ENCODE peak calls at places on chromosomes 6 and 20, in six cellular contexts. I, X, W, T, V and E are unnamed samples.

GRCh38 chr6:152232494-152233151 is 404.5 kb downstream of the SYNE1 start:
- DNase-seq in I (no peak), V (peak), W (peak), T (no peak), X (no peak), E (peak)

GRCh38 chr20:15091417-15092017 is 754.1 kb upstream of the FLRT3 start:
- DNase-seq in V (no peak), X (no peak), T (no peak), W (no peak), I (no peak), E (no peak)

GRCh38 chr20:35854697-35855434 is 83.1 kb downstream of the PHF20 start:
- DNase-seq in X (no peak), T (no peak), W (no peak), V (no peak), I (no peak), E (peak)

GRCh38 chr6:130520235-130520634 is 154.4 kb downstream of the TMEM200A start:
- DNase-seq in W (peak), X (no peak), I (no peak), T (no peak), V (no peak), E (no peak)

GRCh38 chr6:160978141-160978926 is 13.2 kb upstream of the MAP3K4 start:
- DNase-seq in X (no peak), I (no peak), W (peak), V (no peak), T (no peak), E (peak)

GRCh38 chr6:125169058-125169457 is 15.5 kb downstream of the TPD52L1 start:
- DNase-seq in V (no peak), T (peak), I (no peak), W (peak), X (no peak), E (peak)

GRCh38 chr20:35674921-35675320 is 10.2 kb upstream of the CPNE1 start:
- DNase-seq in X (no peak), T (no peak), V (no peak), I (no peak), W (no peak), E (no peak)

GRCh38 chr20:35298264-35298663 is 6.0 kb upstream of the FAM83C start:
- DNase-seq in I (no peak), V (no peak), X (no peak), T (no peak), W (no peak), E (no peak)

GRCh38 chr20:62771396-62772102 is 24.7 kb upstream of the MRGBP start:
- DNase-seq in W (no peak), X (no peak), V (no peak), I (no peak), T (no peak), E (no peak)

GRCh38 chr6:16669227-16669626 is 92.0 kb downstream of the ATXN1 start:
- DNase-seq in I (no peak), T (no peak), X (peak), V (no peak), W (no peak), E (peak)

GRCh38 chr6:1987640-1988039 is 257.8 kb downstream of the GMDS start:
- DNase-seq in I (no peak), V (no peak), T (no peak), W (peak), X (no peak), E (peak)

GRCh38 chr6:136788069-136788902 is 4.0 kb downstream of the MAP3K5 start:
- DNase-seq in X (peak), V (no peak), T (no peak), W (peak), I (no peak), E (peak)
- H3K4me3 ChIP-seq in X (peak), V (no peak), T (peak), W (peak), I (peak), E (no peak)

DNA sequence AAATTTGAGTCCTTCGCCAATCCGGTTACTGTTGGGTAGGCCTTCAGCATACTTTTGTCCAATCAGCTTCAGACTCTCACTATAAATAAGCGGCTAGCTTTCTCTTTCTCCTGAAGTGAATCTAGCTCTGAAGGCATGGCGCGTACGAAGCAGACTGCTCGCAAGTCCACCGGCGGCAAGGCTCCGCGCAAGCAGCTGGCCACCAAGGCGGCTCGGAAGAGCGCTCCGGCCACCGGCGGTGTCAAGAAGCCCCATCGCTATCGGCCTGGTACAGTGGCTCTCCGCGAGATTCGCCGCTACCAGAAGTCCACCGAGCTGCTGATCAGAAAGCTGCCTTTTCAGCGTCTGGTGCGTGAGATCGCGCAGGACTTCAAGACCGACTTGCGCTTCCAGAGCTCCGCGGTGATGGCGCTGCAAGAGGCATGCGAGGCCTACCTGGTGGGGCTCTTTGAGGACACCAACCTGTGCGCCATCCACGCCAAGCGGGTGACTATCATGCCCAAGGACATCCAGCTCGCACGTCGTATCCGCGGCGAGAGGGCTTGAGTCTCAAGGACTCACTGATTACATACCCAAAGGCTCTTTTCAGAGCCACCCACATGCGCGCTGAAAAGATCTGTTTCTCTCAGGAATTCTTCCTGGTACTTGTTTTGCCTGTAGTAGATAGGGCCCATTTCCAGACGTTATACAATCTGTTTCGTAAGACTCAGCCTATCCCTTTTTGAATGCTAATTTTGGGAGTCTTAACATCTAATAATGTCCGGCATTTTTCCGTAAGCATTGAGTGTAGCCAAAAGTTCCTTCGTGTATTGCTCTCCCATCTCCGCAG is 102.0 kb downstream of the OR2B2 start:
- DNase-seq in W (peak), T (peak), V (peak), I (peak), X (peak), E (peak)
- TF ChIP-seq CTCF in W (no peak), T (peak), V (no peak), I (no peak), X (no peak), E (no peak)

DNA sequence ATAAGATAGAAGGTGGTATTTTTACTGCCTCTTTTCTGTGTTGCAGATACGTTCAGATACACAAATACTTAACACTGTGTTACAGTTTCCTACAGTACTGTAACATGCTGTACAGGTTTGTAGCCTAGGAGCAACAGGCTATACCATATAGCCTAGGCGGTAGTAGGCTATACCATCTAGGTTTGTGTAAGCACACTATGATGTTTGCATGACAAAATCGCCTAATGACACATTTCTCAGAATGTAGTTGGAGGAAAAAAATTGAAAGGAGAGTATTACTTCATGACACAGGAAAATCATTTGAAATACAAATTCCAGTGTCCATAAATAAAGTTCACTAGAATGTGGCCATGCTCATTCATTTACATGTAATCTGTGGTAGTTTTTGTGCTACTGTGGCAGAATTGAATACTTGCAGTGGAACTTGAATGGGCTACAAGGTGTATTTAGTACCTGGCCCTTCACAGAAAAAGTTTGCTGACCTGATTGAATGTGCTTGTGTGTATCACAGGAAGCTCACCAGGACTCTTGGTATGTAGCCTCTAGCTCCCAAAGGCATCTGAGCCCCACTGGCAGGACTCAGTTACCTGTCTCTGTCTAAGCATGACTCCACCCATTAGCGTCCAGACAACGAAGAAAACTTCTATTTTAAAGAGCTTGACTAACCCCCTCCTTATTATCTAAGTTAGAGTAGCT is 18.8 kb downstream of the TOP1 start:
- DNase-seq in X (no peak), T (no peak), I (no peak), V (no peak), W (no peak), E (no peak)
- H3K4me3 ChIP-seq in X (peak), T (no peak), I (peak), V (peak), W (peak), E (no peak)

GRCh38 chr6:5078121-5078695 is 6.9 kb upstream of the PPP1R3G start:
- DNase-seq in W (no peak), T (no peak), V (no peak), I (no peak), X (no peak), E (peak)
- TF ChIP-seq CTCF in W (peak), T (no peak), V (peak), I (no peak), X (no peak), E (peak)

GRCh38 chr6:88167625-88167937 is 1.4 kb upstream of the CNR1 start:
- DNase-seq in V (no peak), T (no peak), I (no peak), W (no peak), X (no peak), E (no peak)
- H3K4me3 ChIP-seq in V (peak), T (peak), I (peak), W (no peak), X (no peak), E (no peak)

GRCh38 chr20:47956261-47956995 is 171.1 kb upstream of the SULF2 start:
- DNase-seq in T (no peak), X (no peak), V (peak), I (no peak), W (no peak), E (peak)
- TF ChIP-seq CTCF in T (no peak), X (no peak), V (peak), I (no peak), W (no peak), E (no peak)

GRCh38 chr20:45908086-45908485 is 3.9 kb downstream of the PLTP start:
- DNase-seq in X (no peak), W (no peak), T (no peak), V (no peak), I (no peak), E (no peak)
- H3K4me3 ChIP-seq in X (no peak), W (no peak), T (no peak), V (no peak), I (no peak), E (no peak)

GRCh38 chr6:105388392-105388791 is 14.5 kb downstream of the PREP start:
- DNase-seq in X (peak), I (no peak), T (no peak), V (no peak), W (no peak), E (no peak)

GRCh38 chr6:105380634-105381033 is 22.2 kb downstream of the PREP start:
- DNase-seq in W (no peak), I (no peak), T (no peak), V (no peak), X (no peak), E (no peak)

GRCh38 chr6:105384004-105384403 is 18.9 kb downstream of the PREP start:
- DNase-seq in V (no peak), I (no peak), W (no peak), T (no peak), X (peak), E (no peak)

GRCh38 chr6:105382477-105382876 is 20.4 kb downstream of the PREP start:
- DNase-seq in V (no peak), I (no peak), T (no peak), W (no peak), X (peak), E (no peak)

DNA sequence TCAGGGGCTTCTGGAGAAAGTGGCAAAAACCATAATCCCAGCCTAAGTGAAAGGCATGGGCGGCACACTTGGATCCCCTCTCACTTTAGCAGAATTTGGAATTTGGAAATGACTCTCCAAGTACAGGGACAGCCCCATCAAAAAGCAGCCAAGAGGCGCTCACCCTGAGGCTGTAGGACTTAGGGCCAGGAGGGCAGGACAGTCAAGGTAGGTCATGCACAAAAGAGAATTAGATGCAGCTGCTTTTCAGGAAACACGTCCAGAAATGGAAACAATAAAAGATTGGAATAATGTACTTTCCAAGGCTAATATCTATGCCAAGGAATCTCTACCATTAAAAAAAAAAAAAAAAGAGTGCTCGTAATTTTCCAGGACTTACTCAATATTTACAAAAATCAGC is 20.0 kb downstream of the PREP start:
- DNase-seq in I (no peak), W (no peak), X (no peak), V (no peak), T (no peak), E (no peak)
- TF ChIP-seq CTCF in I (no peak), W (no peak), X (no peak), V (no peak), T (no peak), E (no peak)